ENCODE peak calls at places on chromosomes 1 and 21, in four cellular contexts. E is adrenal gland, H is GM13977, U is fibroblast of pulmonary artery. K is an unnamed sample.

GRCh38 chr1:155934097-155934932 is at the start of gene KHDC4:
- DNase-seq in U (peak), H (peak), E (peak), K (peak)

GRCh38 chr21:26920055-26920454 is 46.8 kb downstream of the ADAMTS5 start:
- DNase-seq in U (no peak), E (no peak), H (no peak), K (no peak)

GRCh38 chr1:180440335-180440734 is 62.0 kb downstream of the ACBD6 start:
- DNase-seq in H (no peak), U (no peak), E (no peak), K (no peak)

GRCh38 chr1:230112131-230112701 is 45.2 kb downstream of the GALNT2 start:
- DNase-seq in E (no peak), H (no peak), U (no peak), K (no peak)

GRCh38 chr1:195761102-195761501 is 847.1 kb downstream of the KCNT2 start:
- DNase-seq in E (no peak), U (no peak), H (no peak), K (no peak)

GRCh38 chr1:29258974-29259801 is 22.9 kb downstream of the PTPRU start:
- DNase-seq in U (no peak), H (no peak), E (no peak), K (no peak)

GRCh38 chr1:167723707-167724323 is 2.0 kb downstream of the MPZL1 start:
- DNase-seq in U (no peak), H (no peak), E (no peak), K (no peak)

GRCh38 chr1:232440325-232441059 is 189.4 kb downstream of the SIPA1L2 start:
- DNase-seq in U (no peak), H (no peak), E (no peak), K (no peak)

GRCh38 chr1:67019600-67020136 is 34.3 kb downstream of the SLC35D1 start:
- DNase-seq in E (no peak), U (peak), H (no peak), K (no peak)

GRCh38 chr1:30411206-30411605 is 312.2 kb downstream of the MATN1 start:
- DNase-seq in U (no peak), E (no peak), H (no peak), K (no peak)

DNA sequence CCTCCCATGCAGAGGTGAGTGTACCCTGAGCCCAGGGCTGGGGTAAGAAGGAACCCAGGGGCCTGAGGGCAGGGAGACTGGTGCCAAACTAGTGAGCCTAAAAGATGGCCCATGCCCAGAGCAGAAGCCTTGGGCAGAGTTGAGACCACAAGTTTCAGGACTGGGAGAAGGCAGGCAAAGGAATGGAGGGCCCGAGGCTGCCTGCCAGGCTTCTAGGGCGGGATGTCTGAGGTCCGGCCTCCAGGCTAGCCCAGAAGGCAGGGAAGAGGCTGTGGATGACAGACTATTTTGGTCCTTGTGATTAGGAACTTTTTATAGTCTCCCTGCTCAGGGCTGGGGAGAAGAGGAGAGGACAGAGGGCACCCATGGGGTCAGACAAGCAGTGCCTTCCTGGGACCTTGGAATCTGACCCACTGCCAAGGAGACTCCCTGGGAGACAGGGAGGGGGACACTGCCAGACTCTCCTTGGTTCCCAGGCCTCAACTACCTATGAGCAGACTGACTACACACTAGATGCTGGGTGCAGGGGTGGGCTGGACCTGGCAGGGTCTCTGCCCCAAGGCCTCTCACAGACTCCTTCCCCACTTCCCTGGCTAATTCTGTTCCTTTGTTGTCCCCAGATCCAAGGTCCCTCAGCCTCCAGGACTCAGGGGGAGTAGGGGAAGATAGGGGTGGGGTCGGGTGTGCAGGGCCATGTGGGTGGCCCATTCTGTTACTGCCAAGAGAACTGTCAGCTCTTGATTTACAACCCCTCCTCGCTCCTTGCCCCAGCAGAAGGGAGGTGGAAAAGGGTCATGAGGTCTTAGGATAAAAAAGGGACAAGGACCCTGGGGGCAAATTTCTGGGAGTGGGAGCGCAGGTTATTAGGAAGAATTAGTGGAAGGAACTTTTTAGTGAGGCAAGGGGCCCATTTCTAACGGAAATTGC is 497 bp downstream of the FAM110D start:
- DNase-seq in U (no peak), H (no peak), E (no peak), K (no peak)
- TF ChIP-seq CTCF in U (no peak), H (no peak), E (no peak), K (no peak)

DNA sequence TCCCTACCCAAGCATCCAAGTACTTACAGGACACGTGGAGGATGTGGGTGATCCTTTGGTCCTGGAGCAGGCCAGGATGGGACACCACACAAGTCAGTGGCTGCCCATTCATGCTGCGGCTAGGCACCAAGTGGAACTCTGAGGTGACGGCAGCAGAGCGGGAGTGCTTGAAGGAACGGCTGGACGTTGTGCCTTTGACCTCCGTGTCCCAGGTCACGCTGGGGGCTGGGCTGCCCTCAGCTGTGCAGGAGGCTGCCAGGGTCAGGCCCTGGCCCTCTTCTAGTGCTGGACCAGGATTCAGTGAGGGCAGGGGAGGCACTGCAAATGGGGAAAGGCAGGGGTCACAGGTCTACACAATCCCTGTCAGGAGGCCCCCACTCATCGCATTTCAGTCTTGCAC is 7.7 kb upstream of the ARHGAP30 start:
- DNase-seq in H (no peak), E (no peak), U (no peak), K (no peak)
- TF ChIP-seq CTCF in H (no peak), E (no peak), U (no peak), K (no peak)

GRCh38 chr1:153932593-153933131 is 9.9 kb upstream of the GATAD2B start:
- DNase-seq in H (no peak), U (no peak), E (no peak), K (no peak)
- TF ChIP-seq CTCF in H (no peak), U (no peak), E (no peak), K (no peak)

GRCh38 chr21:40029888-40030287 is 162.7 kb downstream of the PCP4 start:
- DNase-seq in H (no peak), U (no peak), E (no peak), K (no peak)
- TF ChIP-seq CTCF in H (no peak), U (no peak), E (no peak), K (no peak)

GRCh38 chr1:59506952-59507351 is 210.1 kb downstream of the FGGY start:
- DNase-seq in H (peak), E (no peak), U (no peak), K (peak)

GRCh38 chr1:59500970-59501742 is 204.3 kb downstream of the FGGY start:
- DNase-seq in H (no peak), U (peak), E (no peak), K (no peak)

GRCh38 chr1:59502009-59502691 is 205.3 kb downstream of the FGGY start:
- DNase-seq in U (no peak), H (no peak), E (no peak), K (no peak)

GRCh38 chr1:59505596-59506028 is 208.7 kb downstream of the FGGY start:
- DNase-seq in U (no peak), H (no peak), E (no peak), K (no peak)

DNA sequence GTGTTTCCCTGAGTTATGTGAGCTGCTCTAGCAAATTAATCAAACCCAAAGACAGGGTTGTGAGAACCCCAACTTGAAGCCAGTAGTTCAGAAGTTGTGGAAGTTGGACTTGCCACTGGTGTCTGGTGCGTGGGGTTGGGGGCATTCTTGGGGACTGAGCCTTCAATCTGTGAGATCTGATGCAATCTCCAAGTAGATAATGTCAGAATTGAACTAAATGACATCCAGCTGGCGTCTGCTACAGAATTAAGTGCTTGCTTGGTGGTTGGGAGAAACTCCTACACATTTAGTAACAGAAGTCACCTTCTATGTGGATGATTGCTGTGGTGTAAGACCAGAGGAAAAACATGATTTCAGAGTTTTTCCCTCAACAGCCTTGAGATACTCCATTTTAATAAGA is 207.4 kb downstream of the FGGY start:
- DNase-seq in U (no peak), E (no peak), H (no peak), K (no peak)
- TF ChIP-seq CTCF in U (no peak), E (no peak), H (no peak), K (no peak)

GRCh38 chr1:111570781-111571181 is 48.8 kb upstream of the RAP1A start:
- DNase-seq in E (no peak), H (peak), U (no peak), K (peak)
- TF ChIP-seq CTCF in E (peak), H (peak), U (peak), K (peak)

GRCh38 chr1:3403011-3403345 is 51.5 kb upstream of the ARHGEF16 start:
- DNase-seq in H (no peak), U (no peak), E (no peak), K (no peak)
- TF ChIP-seq CTCF in H (no peak), U (no peak), E (no peak), K (no peak)

GRCh38 chr1:175822575-175822974 is 79.2 kb upstream of the TNR start:
- DNase-seq in U (no peak), H (no peak), E (no peak), K (no peak)

GRCh38 chr1:175826705-175827104 is 83.3 kb upstream of the TNR start:
- DNase-seq in H (no peak), U (no peak), E (no peak), K (no peak)

GRCh38 chr1:175820456-175820855 is 77.1 kb upstream of the TNR start:
- DNase-seq in U (no peak), H (no peak), E (no peak), K (no peak)

GRCh38 chr1:175823401-175823800 is 80.0 kb upstream of the TNR start:
- DNase-seq in U (no peak), H (no peak), E (no peak), K (no peak)

DNA sequence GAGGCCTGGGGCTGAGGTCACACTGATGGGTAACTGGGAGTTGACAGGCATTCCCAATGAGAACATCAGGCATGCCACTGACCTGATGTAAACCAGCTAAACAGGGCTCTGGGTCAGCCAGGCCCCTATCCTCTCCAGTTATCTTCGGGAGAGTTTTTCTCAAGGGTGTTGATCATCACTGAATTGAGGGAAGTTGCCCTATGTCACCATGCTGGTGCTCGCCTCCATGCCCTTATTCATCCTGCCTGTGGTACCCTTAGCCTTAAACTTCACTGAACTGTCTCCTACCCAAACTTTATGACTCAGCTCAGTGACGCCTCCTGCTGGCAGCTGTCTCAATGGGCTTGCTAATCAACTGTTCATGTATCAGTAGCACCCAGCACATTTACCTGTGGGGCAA is 80.7 kb upstream of the TNR start:
- DNase-seq in H (no peak), E (no peak), U (no peak), K (no peak)
- TF ChIP-seq CTCF in H (peak), E (no peak), U (peak), K (peak)